ENCODE peak calls at places on chromosomes 5 and 9, in five cellular contexts. T is cardiac fibroblast, Q is WTC11, M is neural crest cell, R is lower lobe of right lung. O is an unnamed sample.

GRCh38 chr5:95283761-95284511 is 958 bp downstream of the MCTP1 start:
- DNase-seq in M (peak; percentile 46), Q (peak; percentile 73), R (peak; percentile 72), T (peak; percentile 2), O (no peak)

GRCh38 chr5:151499636-151500035 is 52.2 kb downstream of the SLC36A1 start:
- DNase-seq in R (no peak), M (no peak), T (peak; percentile 15), Q (no peak), O (no peak)

GRCh38 chr9:13513710-13514444 is 234.4 kb upstream of the MPDZ start:
- DNase-seq in T (no peak), M (peak; percentile 19), Q (peak; percentile 49), R (no peak), O (no peak)

GRCh38 chr9:36128331-36128730 is 8.2 kb upstream of the GLIPR2 start:
- DNase-seq in M (no peak), R (no peak), T (no peak), Q (no peak), O (no peak)

GRCh38 chr9:108041551-108041950 is 552.0 kb upstream of the KLF4 start:
- DNase-seq in R (no peak), Q (no peak), M (no peak), T (peak; percentile 54), O (no peak)

GRCh38 chr5:94709277-94709676 is 90.8 kb downstream of the SLF1 start:
- DNase-seq in M (no peak), T (no peak), Q (no peak), R (no peak), O (no peak)

GRCh38 chr5:169763437-169764301 is 126.6 kb downstream of the DOCK2 start:
- DNase-seq in M (no peak), Q (no peak), T (no peak), R (no peak), O (no peak)

GRCh38 chr5:38725419-38725865 is 120.4 kb upstream of the OSMR start:
- DNase-seq in Q (no peak), R (no peak), M (peak; percentile 52), T (no peak), O (no peak)

GRCh38 chr5:131783874-131784273 is 12.9 kb downstream of the FNIP1 start:
- DNase-seq in R (no peak), Q (no peak), T (no peak), M (no peak), O (no peak)

GRCh38 chr5:154478224-154478565 is at the start of gene HAND1:
- DNase-seq in R (peak; percentile 56), M (peak; percentile 50), T (peak; percentile 37), Q (peak; percentile 92), O (no peak)

GRCh38 chr9:87099383-87099782 is 152.1 kb upstream of the GAS1 start:
- DNase-seq in M (no peak), T (no peak), R (no peak), Q (no peak), O (no peak)

GRCh38 chr5:68817696-68818695 is 275.8 kb upstream of the SLC30A5 start:
- DNase-seq in Q (peak; percentile 46), M (no peak), R (no peak), T (no peak), O (no peak)

GRCh38 chr5:38167562-38167996 is 90.8 kb upstream of the EGFLAM start:
- DNase-seq in M (no peak), Q (no peak), R (no peak), T (no peak), O (no peak)

GRCh38 chr9:4786599-4786998 is 6.1 kb upstream of the RCL1 start:
- DNase-seq in R (no peak), Q (no peak), M (no peak), T (no peak), O (no peak)

GRCh38 chr9:36976371-36977030 is 57.6 kb downstream of the PAX5 start:
- DNase-seq in R (no peak), Q (no peak), T (no peak), M (no peak), O (no peak)

GRCh38 chr5:5018560-5018935 is 121.6 kb upstream of the ADAMTS16 start:
- DNase-seq in Q (no peak), R (no peak), T (no peak), M (no peak), O (no peak)

GRCh38 chr5:514101-514485 is 10.2 kb downstream of the SLC9A3 start:
- DNase-seq in R (no peak), T (no peak), M (no peak), Q (no peak), O (no peak)

GRCh38 chr5:113178073-113178779 is 201.6 kb downstream of the DCP2 start:
- DNase-seq in R (no peak), Q (no peak), M (no peak), T (no peak), O (no peak)

GRCh38 chr5:6568909-6569308 is 63.9 kb downstream of the NSUN2 start:
- DNase-seq in Q (no peak), M (no peak), R (no peak), T (no peak), O (no peak)

GRCh38 chr9:94919376-94920098 is 193.0 kb downstream of the AOPEP start:
- DNase-seq in R (peak; percentile 57), T (peak; percentile 67), M (no peak), Q (no peak), O (no peak)

GRCh38 chr9:107738789-107739188 is 249.2 kb upstream of the KLF4 start:
- DNase-seq in Q (no peak), M (no peak), R (no peak), T (no peak), O (no peak)

GRCh38 chr5:98770911-98771322 is 2.5 kb upstream of the RGMB start:
- DNase-seq in T (peak; percentile 36), R (no peak), Q (no peak), M (no peak), O (no peak)

GRCh38 chr9:89676281-89676680 is 71.5 kb downstream of the GADD45G start:
- DNase-seq in M (peak; percentile 31), Q (no peak), R (peak; percentile 87), T (no peak), O (no peak)

GRCh38 chr5:132459031-132459982 is 31.3 kb downstream of the IRF1 start:
- DNase-seq in R (peak; percentile 80), M (no peak), Q (no peak), T (peak; percentile 52), O (peak; percentile 15)

GRCh38 chr9:113589890-113590289 is 126.4 kb downstream of the RGS3 start:
- DNase-seq in Q (no peak), T (peak; percentile 77), M (no peak), R (peak; percentile 14), O (no peak)
- TF ChIP-seq CTCF in Q (no peak), T (peak; percentile 72), M (peak; percentile 53), R (peak; percentile 58), O (peak; percentile 25)

DNA sequence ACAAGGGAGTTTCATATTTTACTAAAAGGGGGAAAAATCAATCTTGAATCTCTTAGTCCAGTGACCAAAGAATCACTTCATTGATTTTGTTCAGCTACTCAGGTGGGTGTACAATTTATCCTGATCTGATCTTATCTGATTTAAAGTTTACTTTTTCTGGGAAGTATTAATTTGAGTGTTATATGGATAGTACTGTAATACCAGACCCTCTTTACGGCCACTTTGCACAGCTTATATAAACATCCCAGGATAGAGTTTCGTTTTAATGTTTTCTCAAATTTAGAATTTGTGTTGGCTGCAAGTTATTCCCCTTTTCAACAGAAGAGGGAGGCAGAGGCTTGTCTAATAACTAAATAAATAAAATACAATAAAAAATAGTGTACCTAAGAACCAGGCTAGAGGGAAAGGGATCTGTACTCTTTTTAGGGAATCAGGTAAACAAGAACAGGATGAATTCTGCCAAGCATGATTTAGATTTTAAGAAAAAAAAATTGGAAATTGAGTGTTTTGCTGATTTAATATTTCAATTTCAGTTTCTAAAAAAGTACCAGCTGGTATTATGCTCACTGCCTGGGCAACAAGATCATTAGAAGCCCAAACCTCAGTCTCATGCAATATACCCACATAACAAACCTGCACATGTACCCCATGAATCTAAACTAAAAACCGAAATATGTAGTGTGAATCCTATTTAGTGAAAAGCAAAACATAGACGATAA is 69.2 kb downstream of the PSAT1 start:
- DNase-seq in Q (no peak), R (no peak), M (no peak), T (peak; percentile 40), O (no peak)
- TF ChIP-seq CTCF in Q (no peak), R (peak; percentile 48), M (peak; percentile 76), T (peak; percentile 62), O (no peak)

GRCh38 chr5:54066433-54066832 is 243.9 kb downstream of the ARL15 start:
- DNase-seq in T (no peak), M (no peak), R (no peak), Q (no peak), O (no peak)
- TF ChIP-seq CTCF in T (no peak), M (no peak), R (no peak), Q (no peak), O (no peak)

GRCh38 chr9:21141427-21141882 is at the start of gene IFNW1:
- DNase-seq in Q (no peak), T (no peak), M (no peak), R (no peak), O (no peak)

DNA sequence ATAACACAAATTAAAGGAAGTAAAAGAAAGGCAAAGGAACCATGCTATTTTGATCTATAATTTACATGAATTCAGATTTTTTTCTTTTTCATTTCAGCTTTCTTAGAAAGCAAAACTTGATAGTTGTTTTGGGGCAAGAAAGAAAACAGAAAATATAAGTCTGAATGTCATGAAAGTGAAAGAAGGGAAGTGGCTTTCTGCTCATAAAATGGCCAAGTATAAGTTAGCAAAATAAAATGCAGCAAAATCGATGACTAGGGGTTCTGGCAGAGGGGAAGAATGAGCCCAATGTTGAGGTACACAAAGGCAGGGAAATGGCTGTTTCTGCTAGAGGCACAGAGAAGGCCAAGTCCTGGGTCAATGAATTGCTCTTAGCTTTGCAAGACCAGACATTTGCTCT is 3.0 kb upstream of the IFNW1 start:
- DNase-seq in Q (no peak), R (no peak), T (no peak), M (no peak), O (no peak)
- TF ChIP-seq CTCF in Q (no peak), R (no peak), T (no peak), M (no peak), O (no peak)

GRCh38 chr9:72628191-72628590 is 106.8 kb downstream of the TMC1 start:
- DNase-seq in M (no peak), T (no peak), R (no peak), Q (no peak), O (no peak)
- TF ChIP-seq CTCF in M (no peak), T (no peak), R (no peak), Q (no peak), O (no peak)

GRCh38 chr5:144451187-144451973 is 280.7 kb downstream of the KCTD16 start:
- DNase-seq in R (no peak), Q (no peak), T (no peak), M (no peak), O (no peak)
- TF ChIP-seq CTCF in R (no peak), Q (no peak), T (no peak), M (no peak), O (no peak)

O was measured in natural killer cell.